ENCODE peak calls at places on chromosomes 4 and X, in six cellular contexts. K is AG04450; V is AG09309; H is Right ventricle myocardium superior; N is MCF 10A; X is Jurkat, Clone E6-1. F is an unnamed sample.
A peak's percentile ranks its signal among the peaks of the same experiment; 100 is the strongest.

GRCh38 chr4:80043534-80043933 is 29.5 kb downstream of the ANTXR2 start:
- DNase-seq in K (no peak), V (no peak), H (peak; percentile 42), N (no peak), X (no peak), F (no peak)

GRCh38 chr4:95540227-95540626 is 8.5 kb downstream of the UNC5C start:
- DNase-seq in K (no peak), V (no peak), H (no peak), N (no peak), X (no peak), F (no peak)

GRCh38 chr4:72302981-72303704 is 265.9 kb downstream of the ADAMTS3 start:
- DNase-seq in K (peak; percentile 16), V (no peak), H (no peak), N (peak; percentile 66), X (peak; percentile 26), F (no peak)

GRCh38 chrX:12791253-12792228 is at the start of gene PRPS2:
- DNase-seq in K (no peak), V (no peak), H (peak; percentile 80), N (peak; percentile 50), X (peak; percentile 59), F (no peak)

GRCh38 chrX:129791961-129792570 is 12.3 kb downstream of the SASH3 start:
- DNase-seq in K (no peak), V (no peak), H (no peak), N (no peak), X (no peak), F (no peak)

GRCh38 chr4:82989567-82990429 is 20.8 kb downstream of the LIN54 start:
- DNase-seq in K (no peak), V (no peak), H (no peak), N (peak; percentile 2), X (peak; percentile 46), F (no peak)

GRCh38 chrX:130028196-130028595 is 45.8 kb downstream of the BCORL1 start:
- DNase-seq in K (peak; percentile 2), V (peak; percentile 1), H (peak; percentile 68), N (peak; percentile 45), X (peak; percentile 10), F (peak; percentile 4)

GRCh38 chr4:14827111-14827510 is 175.2 kb upstream of the CPEB2 start:
- DNase-seq in K (no peak), V (no peak), H (no peak), N (no peak), X (no peak), F (no peak)

GRCh38 chr4:67573193-67573592 is 14.7 kb downstream of the STAP1 start:
- DNase-seq in K (no peak), V (no peak), H (no peak), N (no peak), X (no peak), F (no peak)

GRCh38 chrX:153366878-153367538 is 33.1 kb downstream of the ZNF275 start:
- DNase-seq in K (no peak), V (no peak), H (no peak), N (no peak), X (no peak), F (no peak)

GRCh38 chr4:76591992-76592391 is 157.0 kb downstream of the SHROOM3 start:
- DNase-seq in K (no peak), V (no peak), H (no peak), N (no peak), X (no peak), F (no peak)

GRCh38 chrX:108306086-108306485 is 132.1 kb downstream of the COL4A6 start:
- DNase-seq in K (no peak), V (no peak), H (no peak), N (no peak), X (no peak), F (no peak)

GRCh38 chr4:114653675-114654074 is 55.1 kb downstream of the UGT8 start:
- DNase-seq in K (no peak), V (no peak), H (no peak), N (no peak), X (no peak), F (no peak)

GRCh38 chr4:105281016-105281415 is 134.3 kb downstream of the TET2 start:
- DNase-seq in K (no peak), V (no peak), H (no peak), N (no peak), X (no peak), F (no peak)

GRCh38 chr4:30094866-30095265 is 625.3 kb upstream of the PCDH7 start:
- DNase-seq in K (no peak), V (no peak), H (no peak), N (peak; percentile 51), X (no peak), F (no peak)

GRCh38 chrX:137548261-137548660 is 17.7 kb upstream of the ZIC3 start:
- DNase-seq in K (no peak), V (no peak), H (no peak), N (no peak), X (no peak), F (no peak)

GRCh38 chr4:124940387-124940786 is 227.9 kb upstream of the ANKRD50 start:
- DNase-seq in K (peak; percentile 86), V (peak; percentile 87), H (no peak), N (peak; percentile 90), X (no peak), F (peak; percentile 96)